ENCODE peak calls at places on chromosomes 1 and 21, in four cellular contexts. B, N, H and Z are unnamed samples.

GRCh38 chr1:234731371-234732085 is 121.5 kb upstream of the IRF2BP2 start:
- DNase-seq in B (peak), N (no peak), H (no peak), Z (no peak)

GRCh38 chr1:230797376-230798186 is 50.4 kb downstream of the CAPN9 start:
- DNase-seq in B (peak), N (peak), H (no peak), Z (peak)

GRCh38 chr1:187038789-187039188 is 210.0 kb downstream of the PLA2G4A start:
- DNase-seq in B (peak), N (no peak), H (no peak), Z (no peak)

GRCh38 chr21:19692231-19692630 is 1288.6 kb upstream of the TMPRSS15 start:
- DNase-seq in B (no peak), N (no peak), H (no peak), Z (no peak)

GRCh38 chr1:228009116-228009827 is 2.5 kb downstream of the WNT3A start:
- DNase-seq in B (no peak), N (no peak), H (no peak), Z (peak)

GRCh38 chr1:38839363-38839762 is 20.2 kb downstream of the RRAGC start:
- DNase-seq in B (no peak), N (no peak), H (peak), Z (no peak)

GRCh38 chr21:41121785-41122415 is 46.1 kb upstream of the BACE2 start:
- DNase-seq in B (peak), N (peak), H (peak), Z (peak)

GRCh38 chr1:200869753-200870391 is 2.9 kb upstream of the GPR25 start:
- DNase-seq in B (no peak), N (no peak), H (no peak), Z (no peak)

GRCh38 chr1:53076165-53076564 is 14.2 kb downstream of the PODN start:
- DNase-seq in B (no peak), N (no peak), H (peak), Z (no peak)

GRCh38 chr1:101257500-101258325 is 20.9 kb downstream of the S1PR1 start:
- DNase-seq in B (no peak), N (peak), H (no peak), Z (peak)

GRCh38 chr1:61341426-61341825 is 259.1 kb downstream of the NFIA start:
- DNase-seq in B (no peak), N (no peak), H (no peak), Z (no peak)

GRCh38 chr21:19535356-19535755 is 1131.8 kb upstream of the TMPRSS15 start:
- DNase-seq in B (no peak), N (no peak), H (no peak), Z (no peak)

GRCh38 chr1:99808391-99809115 is 41.6 kb upstream of the AGL start:
- DNase-seq in B (peak), N (peak), H (no peak), Z (peak)

GRCh38 chr1:214349008-214349407 is 68.0 kb downstream of the SMYD2 start:
- DNase-seq in B (no peak), N (no peak), H (no peak), Z (no peak)

GRCh38 chr21:34836103-34836932 is 167.5 kb downstream of the CLIC6 start:
- DNase-seq in B (peak), N (peak), H (no peak), Z (no peak)
- H3K4me3 ChIP-seq in B (peak), N (no peak), H (no peak), Z (no peak)

GRCh38 chr1:2192031-2192995 is 2.3 kb downstream of the FAAP20 start:
- DNase-seq in B (peak), N (no peak), H (no peak), Z (no peak)

GRCh38 chr1:2188336-2188735 is 6.2 kb downstream of the FAAP20 start:
- DNase-seq in B (no peak), N (no peak), H (no peak), Z (no peak)

GRCh38 chr1:2189459-2190425 is 4.8 kb downstream of the FAAP20 start:
- DNase-seq in B (peak), N (peak), H (peak), Z (peak)

GRCh38 chr1:2187619-2188018 is 7.0 kb downstream of the FAAP20 start:
- DNase-seq in B (no peak), N (peak), H (no peak), Z (peak)

DNA sequence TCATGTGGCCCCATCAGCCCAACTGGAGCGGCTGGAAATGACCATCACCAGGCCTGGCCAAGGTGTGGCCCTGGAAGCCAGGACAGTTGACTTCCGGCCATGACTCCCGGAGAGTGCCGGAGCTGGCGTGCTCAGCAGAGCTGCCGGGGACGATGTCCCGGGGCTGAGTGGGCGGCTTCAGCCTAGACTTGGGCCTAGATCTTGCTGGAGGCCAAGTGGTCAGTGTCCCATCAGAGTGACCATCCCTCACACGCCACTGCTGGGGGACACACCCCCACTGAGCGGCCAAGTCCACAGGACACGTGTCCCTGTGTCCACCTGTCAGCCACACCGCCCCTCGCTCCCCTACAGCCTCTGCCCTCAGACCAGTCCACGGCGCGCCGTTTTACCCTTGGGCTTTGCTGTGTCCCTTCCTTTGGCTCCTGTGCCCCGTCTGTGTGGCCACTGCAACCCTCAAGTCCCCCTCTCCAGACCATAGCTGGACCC is 4.0 kb downstream of the FAAP20 start:
- DNase-seq in B (no peak), N (no peak), H (no peak), Z (no peak)
- H3K4me3 ChIP-seq in B (peak), N (peak), H (peak), Z (no peak)

GRCh38 chr21:26070822-26071425 is 99.6 kb downstream of the APP start:
- DNase-seq in B (peak), N (peak), H (no peak), Z (peak)
- H3K4me3 ChIP-seq in B (no peak), N (no peak), H (no peak), Z (peak)

GRCh38 chr21:42655797-42656770 is 2.7 kb downstream of the PDE9A start:
- DNase-seq in B (no peak), N (peak), H (peak), Z (peak)
- H3K4me3 ChIP-seq in B (no peak), N (no peak), H (no peak), Z (peak)

GRCh38 chr1:217135569-217135915 is 412.3 kb upstream of the ESRRG start:
- DNase-seq in B (no peak), N (no peak), H (no peak), Z (no peak)

GRCh38 chr1:217135987-217136894 is 413.0 kb upstream of the ESRRG start:
- DNase-seq in B (no peak), N (no peak), H (no peak), Z (peak)

GRCh38 chr1:217136895-217137205 is 413.6 kb upstream of the ESRRG start:
- DNase-seq in B (no peak), N (no peak), H (no peak), Z (peak)

GRCh38 chr1:217133958-217134856 is 411.0 kb upstream of the ESRRG start:
- DNase-seq in B (peak), N (no peak), H (no peak), Z (no peak)

GRCh38 chr1:217134857-217135568 is 411.8 kb upstream of the ESRRG start:
- DNase-seq in B (no peak), N (no peak), H (no peak), Z (no peak)
- H3K4me3 ChIP-seq in B (peak), N (no peak), H (peak), Z (no peak)

GRCh38 chr1:109470245-109470644 is 3.9 kb downstream of the SYPL2 start:
- DNase-seq in B (no peak), N (no peak), H (no peak), Z (no peak)

GRCh38 chr1:109468903-109469302 is 2.6 kb downstream of the SYPL2 start:
- DNase-seq in B (no peak), N (no peak), H (no peak), Z (no peak)

GRCh38 chr1:109467301-109467777 is 993 bp downstream of the SYPL2 start:
- DNase-seq in B (no peak), N (no peak), H (no peak), Z (peak)

GRCh38 chr1:109466100-109466439 is 276 bp upstream of the SYPL2 start:
- DNase-seq in B (no peak), N (no peak), H (no peak), Z (no peak)

GRCh38 chr1:109466440-109467300 is at the start of gene SYPL2:
- DNase-seq in B (no peak), N (peak), H (peak), Z (no peak)
- H3K4me3 ChIP-seq in B (peak), N (peak), H (peak), Z (peak)

GRCh38 chr1:21451212-21451611 is 11.3 kb downstream of the NBPF3 start:
- DNase-seq in B (peak), N (no peak), H (no peak), Z (no peak)
- H3K4me3 ChIP-seq in B (no peak), N (no peak), H (no peak), Z (no peak)

GRCh38 chr1:43705982-43706597 is 1.2 kb upstream of the ST3GAL3 start:
- DNase-seq in B (no peak), N (no peak), H (no peak), Z (peak)
- H3K4me3 ChIP-seq in B (no peak), N (no peak), H (peak), Z (no peak)